ENCODE peak calls at places on chromosomes 2 and 18, in four cellular contexts. E is activated T-cell treated with anti-CD3 and anti-CD28 coated beads for 1 hour, Y is cardiac muscle cell, H is amniotic stem cell. B is an unnamed sample.

GRCh38 chr2:219358170-219359075 is 25.9 kb upstream of the RESP18 start:
- DNase-seq in Y (no peak), E (no peak), H (no peak), B (no peak)

GRCh38 chr2:12261993-12262680 is 454.6 kb upstream of the TRIB2 start:
- DNase-seq in Y (no peak), H (no peak), E (no peak), B (peak)

GRCh38 chr2:10161206-10161931 is 38.8 kb downstream of the RRM2 start:
- DNase-seq in Y (no peak), E (no peak), H (no peak), B (no peak)

GRCh38 chr2:227534714-227535113 is 62.8 kb downstream of the AGFG1 start:
- DNase-seq in H (no peak), Y (no peak), E (no peak), B (no peak)

GRCh38 chr18:8999872-9000271 is 102.6 kb upstream of the NDUFV2 start:
- DNase-seq in Y (no peak), E (no peak), H (no peak), B (no peak)

GRCh38 chr2:149064365-149064841 is 25.9 kb downstream of the LYPD6B start:
- DNase-seq in H (no peak), E (no peak), Y (no peak), B (no peak)

GRCh38 chr18:42137671-42138375 is 182.8 kb downstream of the PIK3C3 start:
- DNase-seq in E (no peak), H (no peak), Y (no peak), B (no peak)

GRCh38 chr2:54454922-54455583 is 1.1 kb upstream of the SPTBN1 start:
- DNase-seq in H (no peak), Y (no peak), E (no peak), B (no peak)